ENCODE peak calls at places on chromosomes 7 and 10, in five cellular contexts. One of them, this sample, is unnamed.

GRCh38 chr7:142941541-142941940 is 2.3 kb downstream of the LLCFC1 start:
- DNase-seq in right cardiac atrium: no peak
- DNase-seq in mesenchymal stem cell: no peak
- DNase-seq in breast epithelium: no peak
- DNase-seq in nucleus accumbens: no peak
- DNase-seq in this sample: no peak

GRCh38 chr10:28331821-28332220 is 29.0 kb upstream of the MPP7 start:
- DNase-seq in mesenchymal stem cell: peak; percentile 78
- DNase-seq in breast epithelium: no peak
- DNase-seq in right cardiac atrium: no peak
- DNase-seq in nucleus accumbens: no peak
- DNase-seq in this sample: no peak

GRCh38 chr7:139617074-139617473 is 93.6 kb downstream of the CLEC2L start:
- DNase-seq in nucleus accumbens: no peak
- DNase-seq in right cardiac atrium: no peak
- DNase-seq in mesenchymal stem cell: no peak
- DNase-seq in breast epithelium: no peak
- DNase-seq in this sample: no peak

GRCh38 chr10:110460111-110460809 is 37.4 kb upstream of the DUSP5 start:
- DNase-seq in breast epithelium: peak; percentile 71
- DNase-seq in right cardiac atrium: peak; percentile 45
- DNase-seq in nucleus accumbens: no peak
- DNase-seq in mesenchymal stem cell: no peak
- DNase-seq in this sample: peak; percentile 35

GRCh38 chr10:52879181-52879607 is 106.6 kb upstream of the MBL2 start:
- DNase-seq in breast epithelium: no peak
- DNase-seq in right cardiac atrium: no peak
- DNase-seq in mesenchymal stem cell: peak; percentile 7
- DNase-seq in nucleus accumbens: no peak
- DNase-seq in this sample: no peak

GRCh38 chr10:97683556-97684357 is 3.3 kb downstream of the AVPI1 start:
- DNase-seq in breast epithelium: no peak
- DNase-seq in right cardiac atrium: no peak
- DNase-seq in nucleus accumbens: no peak
- DNase-seq in mesenchymal stem cell: peak; percentile 60
- DNase-seq in this sample: no peak

GRCh38 chr10:72146559-72147323 is 58.4 kb upstream of the SPOCK2 start:
- DNase-seq in right cardiac atrium: no peak
- DNase-seq in breast epithelium: no peak
- DNase-seq in nucleus accumbens: no peak
- DNase-seq in mesenchymal stem cell: no peak
- DNase-seq in this sample: no peak

GRCh38 chr10:110260746-110261477 is 43.8 kb downstream of the SMNDC1 start:
- DNase-seq in mesenchymal stem cell: peak; percentile 32
- DNase-seq in nucleus accumbens: no peak
- DNase-seq in right cardiac atrium: no peak
- DNase-seq in breast epithelium: no peak
- DNase-seq in this sample: no peak

GRCh38 chr7:135662123-135662372 is 266 bp upstream of the STMP1 start:
- DNase-seq in breast epithelium: no peak
- DNase-seq in nucleus accumbens: no peak
- DNase-seq in right cardiac atrium: no peak
- DNase-seq in mesenchymal stem cell: no peak
- DNase-seq in this sample: no peak

This sample was measured in heart left ventricle.